ENCODE peak calls at places on chromosome 4, in five cellular contexts. One of them, this sample, is unnamed.

GRCh38 chr4:110622841-110623709 is at the start of gene PITX2:
- DNase-seq in dorsolateral prefrontal cortex: no peak
- DNase-seq in substantia nigra: no peak
- DNase-seq in neural progenitor cell: peak
- DNase-seq in right cardiac atrium: peak
- DNase-seq in this sample: peak

GRCh38 chr4:185370291-185370690 is 25.4 kb downstream of the LRP2BP start:
- DNase-seq in right cardiac atrium: no peak
- DNase-seq in substantia nigra: no peak
- DNase-seq in dorsolateral prefrontal cortex: no peak
- DNase-seq in neural progenitor cell: peak
- DNase-seq in this sample: no peak

GRCh38 chr4:17241835-17242234 is 270.1 kb downstream of the QDPR start:
- DNase-seq in substantia nigra: no peak
- DNase-seq in dorsolateral prefrontal cortex: no peak
- DNase-seq in right cardiac atrium: no peak
- DNase-seq in neural progenitor cell: no peak
- DNase-seq in this sample: no peak

GRCh38 chr4:129377131-129377845 is 281.3 kb downstream of the C4orf33 start:
- DNase-seq in dorsolateral prefrontal cortex: no peak
- DNase-seq in right cardiac atrium: no peak
- DNase-seq in substantia nigra: no peak
- DNase-seq in neural progenitor cell: no peak
- DNase-seq in this sample: no peak

GRCh38 chr4:41146716-41147506 is 67.4 kb downstream of the APBB2 start:
- DNase-seq in dorsolateral prefrontal cortex: peak
- DNase-seq in right cardiac atrium: peak
- DNase-seq in substantia nigra: peak
- DNase-seq in neural progenitor cell: peak
- DNase-seq in this sample: no peak

GRCh38 chr4:32824321-32824720 is 2104.2 kb downstream of the PCDH7 start:
- DNase-seq in neural progenitor cell: no peak
- DNase-seq in right cardiac atrium: no peak
- DNase-seq in substantia nigra: no peak
- DNase-seq in dorsolateral prefrontal cortex: no peak
- DNase-seq in this sample: no peak

GRCh38 chr4:68744368-68744767 is 71.4 kb upstream of the UGT2B10 start:
- DNase-seq in neural progenitor cell: no peak
- DNase-seq in substantia nigra: no peak
- DNase-seq in dorsolateral prefrontal cortex: no peak
- DNase-seq in right cardiac atrium: no peak
- DNase-seq in this sample: no peak

GRCh38 chr4:8599657-8600056 is 7.1 kb downstream of the CPZ start:
- DNase-seq in substantia nigra: peak
- DNase-seq in neural progenitor cell: no peak
- DNase-seq in dorsolateral prefrontal cortex: no peak
- DNase-seq in right cardiac atrium: no peak
- DNase-seq in this sample: no peak

GRCh38 chr4:184937745-184938144 is 80.5 kb upstream of the HELT start:
- DNase-seq in substantia nigra: no peak
- DNase-seq in right cardiac atrium: no peak
- DNase-seq in dorsolateral prefrontal cortex: no peak
- DNase-seq in neural progenitor cell: peak
- DNase-seq in this sample: peak

GRCh38 chr4:127055349-127055748 is 577.4 kb upstream of the INTU start:
- DNase-seq in dorsolateral prefrontal cortex: peak
- DNase-seq in neural progenitor cell: no peak
- DNase-seq in right cardiac atrium: no peak
- DNase-seq in substantia nigra: peak
- DNase-seq in this sample: no peak

GRCh38 chr4:113809313-113809712 is 47.8 kb upstream of the CAMK2D start:
- DNase-seq in dorsolateral prefrontal cortex: peak
- DNase-seq in neural progenitor cell: no peak
- DNase-seq in right cardiac atrium: peak
- DNase-seq in substantia nigra: no peak
- DNase-seq in this sample: no peak

GRCh38 chr4:74547042-74547441 is 102.1 kb downstream of the AREG start:
- DNase-seq in dorsolateral prefrontal cortex: no peak
- DNase-seq in right cardiac atrium: no peak
- DNase-seq in substantia nigra: no peak
- DNase-seq in neural progenitor cell: no peak
- DNase-seq in this sample: no peak

GRCh38 chr4:169135776-169136175 is 125.7 kb upstream of the CBR4 start:
- DNase-seq in substantia nigra: no peak
- DNase-seq in dorsolateral prefrontal cortex: no peak
- DNase-seq in right cardiac atrium: no peak
- DNase-seq in neural progenitor cell: no peak
- DNase-seq in this sample: no peak

GRCh38 chr4:187814737-187815465 is 180.7 kb upstream of the ZFP42 start:
- DNase-seq in substantia nigra: no peak
- DNase-seq in dorsolateral prefrontal cortex: no peak
- DNase-seq in neural progenitor cell: no peak
- DNase-seq in right cardiac atrium: peak
- DNase-seq in this sample: no peak

GRCh38 chr4:147049940-147050852 is 104.5 kb upstream of the TTC29 start:
- DNase-seq in neural progenitor cell: no peak
- DNase-seq in right cardiac atrium: no peak
- DNase-seq in dorsolateral prefrontal cortex: no peak
- DNase-seq in substantia nigra: no peak
- DNase-seq in this sample: no peak

GRCh38 chr4:57068237-57068981 is 41.8 kb downstream of the IGFBP7 start:
- DNase-seq in substantia nigra: no peak
- DNase-seq in right cardiac atrium: no peak
- DNase-seq in neural progenitor cell: no peak
- DNase-seq in dorsolateral prefrontal cortex: no peak
- DNase-seq in this sample: no peak

GRCh38 chr4:184263910-184264732 is 46.4 kb upstream of the ENPP6 start:
- DNase-seq in substantia nigra: peak
- DNase-seq in dorsolateral prefrontal cortex: peak
- DNase-seq in right cardiac atrium: peak
- DNase-seq in neural progenitor cell: peak
- DNase-seq in this sample: peak

GRCh38 chr4:3805731-3806130 is 39.5 kb downstream of the ADRA2C start:
- DNase-seq in substantia nigra: no peak
- DNase-seq in neural progenitor cell: no peak
- DNase-seq in dorsolateral prefrontal cortex: no peak
- DNase-seq in right cardiac atrium: no peak
- DNase-seq in this sample: no peak

GRCh38 chr4:153713840-153714239 is 29.8 kb downstream of the TLR2 start:
- DNase-seq in substantia nigra: no peak
- DNase-seq in dorsolateral prefrontal cortex: no peak
- DNase-seq in neural progenitor cell: no peak
- DNase-seq in right cardiac atrium: no peak
- DNase-seq in this sample: no peak

GRCh38 chr4:140103676-140104075 is 50.3 kb downstream of the MAML3 start:
- DNase-seq in right cardiac atrium: no peak
- DNase-seq in dorsolateral prefrontal cortex: no peak
- DNase-seq in substantia nigra: no peak
- DNase-seq in neural progenitor cell: no peak
- DNase-seq in this sample: no peak

GRCh38 chr4:55618546-55619143 is 17.5 kb downstream of the NMU start:
- DNase-seq in substantia nigra: no peak
- DNase-seq in right cardiac atrium: no peak
- DNase-seq in neural progenitor cell: no peak
- DNase-seq in dorsolateral prefrontal cortex: no peak
- DNase-seq in this sample: peak

GRCh38 chr4:15238720-15239119 is 189.1 kb upstream of the C1QTNF7 start:
- DNase-seq in dorsolateral prefrontal cortex: no peak
- DNase-seq in neural progenitor cell: peak
- DNase-seq in substantia nigra: no peak
- DNase-seq in right cardiac atrium: no peak
- DNase-seq in this sample: no peak

GRCh38 chr4:105894570-105895323 is 524 bp upstream of the NPNT start:
- DNase-seq in substantia nigra: no peak
- DNase-seq in right cardiac atrium: peak
- DNase-seq in dorsolateral prefrontal cortex: no peak
- DNase-seq in neural progenitor cell: peak
- DNase-seq in this sample: peak

GRCh38 chr4:150136481-150136880 is 58.2 kb downstream of the DCLK2 start:
- DNase-seq in right cardiac atrium: no peak
- DNase-seq in dorsolateral prefrontal cortex: no peak
- DNase-seq in substantia nigra: no peak
- DNase-seq in neural progenitor cell: no peak
- DNase-seq in this sample: no peak

GRCh38 chr4:5409237-5409636 is 299.1 kb downstream of the EVC2 start:
- DNase-seq in dorsolateral prefrontal cortex: no peak
- DNase-seq in right cardiac atrium: no peak
- DNase-seq in substantia nigra: no peak
- DNase-seq in neural progenitor cell: no peak
- DNase-seq in this sample: no peak

GRCh38 chr4:103091601-103092223 is 7.9 kb downstream of the BDH2 start:
- DNase-seq in dorsolateral prefrontal cortex: no peak
- DNase-seq in substantia nigra: peak
- DNase-seq in neural progenitor cell: peak
- DNase-seq in right cardiac atrium: no peak
- DNase-seq in this sample: peak

GRCh38 chr4:165721815-165722214 is 151.2 kb upstream of the TLL1 start:
- DNase-seq in dorsolateral prefrontal cortex: no peak
- DNase-seq in substantia nigra: no peak
- DNase-seq in right cardiac atrium: no peak
- DNase-seq in neural progenitor cell: no peak
- DNase-seq in this sample: no peak

GRCh38 chr4:182143822-182144620 is 99.2 kb upstream of the TENM3 start:
- DNase-seq in right cardiac atrium: no peak
- DNase-seq in substantia nigra: no peak
- DNase-seq in dorsolateral prefrontal cortex: no peak
- DNase-seq in neural progenitor cell: peak
- DNase-seq in this sample: peak

GRCh38 chr4:19987746-19988145 is 264.0 kb upstream of the SLIT2 start:
- DNase-seq in dorsolateral prefrontal cortex: no peak
- DNase-seq in substantia nigra: no peak
- DNase-seq in right cardiac atrium: no peak
- DNase-seq in neural progenitor cell: no peak
- DNase-seq in this sample: no peak

GRCh38 chr4:73978886-73979285 is 2.9 kb downstream of the PF4 start:
- DNase-seq in neural progenitor cell: no peak
- DNase-seq in substantia nigra: no peak
- DNase-seq in dorsolateral prefrontal cortex: no peak
- DNase-seq in right cardiac atrium: no peak
- DNase-seq in this sample: no peak

GRCh38 chr4:113347245-113347644 is 297.8 kb downstream of the ANK2 start:
- DNase-seq in substantia nigra: no peak
- DNase-seq in neural progenitor cell: no peak
- DNase-seq in right cardiac atrium: no peak
- DNase-seq in dorsolateral prefrontal cortex: no peak
- DNase-seq in this sample: no peak

GRCh38 chr4:145216532-145216931 is 36.1 kb upstream of the OTUD4 start:
- DNase-seq in neural progenitor cell: no peak
- DNase-seq in dorsolateral prefrontal cortex: no peak
- DNase-seq in substantia nigra: no peak
- DNase-seq in right cardiac atrium: no peak
- DNase-seq in this sample: peak

GRCh38 chr4:82905205-82905604 is 4.7 kb downstream of the THAP9 start:
- DNase-seq in right cardiac atrium: no peak
- DNase-seq in dorsolateral prefrontal cortex: no peak
- DNase-seq in neural progenitor cell: no peak
- DNase-seq in substantia nigra: no peak
- DNase-seq in this sample: no peak

GRCh38 chr4:113828712-113829111 is 67.2 kb upstream of the CAMK2D start:
- DNase-seq in dorsolateral prefrontal cortex: no peak
- DNase-seq in neural progenitor cell: no peak
- DNase-seq in right cardiac atrium: no peak
- DNase-seq in substantia nigra: no peak
- DNase-seq in this sample: no peak

GRCh38 chr4:9989918-9990635 is 31.2 kb downstream of the SLC2A9 start:
- DNase-seq in substantia nigra: no peak
- DNase-seq in right cardiac atrium: peak
- DNase-seq in neural progenitor cell: no peak
- DNase-seq in dorsolateral prefrontal cortex: no peak
- DNase-seq in this sample: no peak

GRCh38 chr4:163554870-163555465 is 60.5 kb downstream of the TMA16 start:
- DNase-seq in dorsolateral prefrontal cortex: no peak
- DNase-seq in substantia nigra: no peak
- DNase-seq in right cardiac atrium: no peak
- DNase-seq in neural progenitor cell: no peak
- DNase-seq in this sample: peak

GRCh38 chr4:143399113-143399949 is 62.7 kb downstream of the GAB1 start:
- DNase-seq in dorsolateral prefrontal cortex: no peak
- DNase-seq in neural progenitor cell: peak
- DNase-seq in substantia nigra: no peak
- DNase-seq in right cardiac atrium: no peak
- DNase-seq in this sample: peak

GRCh38 chr4:41304221-41304620 is 47.5 kb downstream of the UCHL1 start:
- DNase-seq in substantia nigra: no peak
- DNase-seq in neural progenitor cell: no peak
- DNase-seq in dorsolateral prefrontal cortex: no peak
- DNase-seq in right cardiac atrium: no peak
- DNase-seq in this sample: no peak

This sample was measured in NCI-H2171 treated with DMSO at 0.1 percent for 48 hours.